ENCODE peak calls at places on chromosomes 3 and 15, in six cellular contexts. L, B, I, C, F and R are unnamed samples.

GRCh38 chr3:128749035-128749434 is 23.1 kb downstream of the RAB7A start:
- DNase-seq in B (no peak), C (no peak), F (no peak), L (no peak), I (no peak), R (no peak)

GRCh38 chr15:58471341-58471740 is 39.5 kb downstream of the LIPC start:
- DNase-seq in C (no peak), I (no peak), L (no peak), B (no peak), F (peak), R (no peak)

GRCh38 chr3:88986834-88987233 is 120.6 kb upstream of the EPHA3 start:
- DNase-seq in B (peak), F (peak), I (no peak), C (no peak), L (no peak), R (no peak)

GRCh38 chr3:142272200-142272891 is 47.0 kb upstream of the GK5 start:
- DNase-seq in I (no peak), L (no peak), F (peak), C (no peak), B (no peak), R (no peak)

GRCh38 chr15:101124731-101125558 is 126.9 kb downstream of the CHSY1 start:
- DNase-seq in C (no peak), L (no peak), F (peak), I (no peak), B (no peak), R (no peak)

GRCh38 chr3:99246010-99246654 is 344.6 kb upstream of the DCBLD2 start:
- DNase-seq in B (no peak), C (no peak), F (peak), L (no peak), I (no peak), R (no peak)

GRCh38 chr3:121651684-121652083 is 9.0 kb downstream of the HCLS1 start:
- DNase-seq in I (no peak), F (peak), C (no peak), B (no peak), L (no peak), R (no peak)

GRCh38 chr15:74045184-74045583 is 37.2 kb downstream of the GOLGA6A start:
- DNase-seq in B (no peak), I (no peak), L (no peak), C (no peak), F (no peak), R (no peak)

GRCh38 chr15:42984534-42985034 is 64.0 kb upstream of the TTBK2 start:
- DNase-seq in C (no peak), F (no peak), L (no peak), I (no peak), B (no peak), R (no peak)

GRCh38 chr15:66650433-66650832 is 51.6 kb upstream of the SMAD6 start:
- DNase-seq in F (no peak), I (peak), L (no peak), C (no peak), B (no peak), R (no peak)

GRCh38 chr3:21398461-21398860 is 352.5 kb downstream of the ZNF385D start:
- DNase-seq in L (no peak), I (no peak), B (no peak), F (no peak), C (no peak), R (no peak)

GRCh38 chr3:167493240-167493639 is 19.4 kb upstream of the SERPINI2 start:
- DNase-seq in I (no peak), F (no peak), B (no peak), L (no peak), C (no peak), R (no peak)

GRCh38 chr15:96736384-96736783 is 405.9 kb downstream of the NR2F2 start:
- DNase-seq in F (no peak), B (no peak), L (no peak), I (no peak), C (no peak), R (no peak)

GRCh38 chr3:53975382-53975781 is 83.7 kb upstream of the SELENOK start:
- DNase-seq in I (no peak), C (no peak), L (no peak), F (no peak), B (no peak), R (no peak)

GRCh38 chr3:99961756-99962515 is 144.3 kb downstream of the CMSS1 start:
- DNase-seq in F (no peak), C (no peak), B (no peak), L (no peak), I (no peak), R (no peak)

GRCh38 chr15:59289574-59289973 is 82.9 kb downstream of the LDHAL6B start:
- DNase-seq in B (no peak), L (no peak), C (no peak), F (no peak), I (no peak), R (no peak)

GRCh38 chr15:29438714-29439076 is 169.1 kb upstream of the NSMCE3 start:
- DNase-seq in L (no peak), I (no peak), C (no peak), F (no peak), B (no peak), R (no peak)

GRCh38 chr3:117052356-117052755 is 342.8 kb downstream of the TUSC7 start:
- DNase-seq in B (no peak), I (no peak), F (peak), C (no peak), L (no peak), R (no peak)

GRCh38 chr3:161291191-161291901 is 70.2 kb downstream of the NMD3 start:
- DNase-seq in F (no peak), C (no peak), B (peak), L (no peak), I (no peak), R (no peak)

GRCh38 chr3:50585919-50586762 is 16.8 kb downstream of the HEMK1 start:
- DNase-seq in F (no peak), I (no peak), L (no peak), B (no peak), C (peak), R (no peak)

GRCh38 chr3:121736112-121736511 is 13.4 kb downstream of the GOLGB1 start:
- DNase-seq in F (peak), B (no peak), C (no peak), I (no peak), L (no peak), R (no peak)

GRCh38 chr3:30012941-30013543 is 593.4 kb upstream of the TGFBR2 start:
- DNase-seq in F (peak), C (peak), L (peak), B (peak), I (peak), R (peak)

GRCh38 chr3:105755121-105755886 is 113.5 kb downstream of the CBLB start:
- DNase-seq in B (no peak), F (no peak), L (no peak), I (no peak), C (no peak), R (no peak)

GRCh38 chr3:121796970-121797369 is 37.9 kb downstream of the IQCB1 start:
- DNase-seq in L (no peak), F (no peak), I (no peak), C (no peak), B (no peak), R (no peak)

GRCh38 chr3:113697192-113698090 is 999 bp upstream of the USF3 start:
- DNase-seq in F (no peak), C (peak), B (no peak), L (no peak), I (peak), R (peak)

GRCh38 chr3:108102420-108103039 is 11.7 kb upstream of the CD47 start:
- DNase-seq in L (no peak), F (no peak), C (no peak), B (no peak), I (no peak), R (no peak)

GRCh38 chr15:95872366-95872771 is 458.1 kb upstream of the NR2F2 start:
- DNase-seq in C (no peak), L (no peak), B (peak), F (peak), I (no peak), R (no peak)

GRCh38 chr3:139173372-139174108 is 128.8 kb upstream of the PRR23C start:
- DNase-seq in L (no peak), I (no peak), B (no peak), F (peak), C (no peak), R (no peak)

GRCh38 chr15:77019476-77020331 is 24.8 kb downstream of the PSTPIP1 start:
- DNase-seq in I (no peak), C (peak), F (peak), L (no peak), B (no peak), R (no peak)

GRCh38 chr3:180871901-180872300 is 40.6 kb upstream of the FXR1 start:
- DNase-seq in L (no peak), F (peak), C (no peak), I (no peak), B (no peak), R (no peak)

GRCh38 chr3:170037463-170038433 is at the start of gene GPR160:
- DNase-seq in F (peak), C (peak), I (peak), B (no peak), L (peak), R (peak)

GRCh38 chr3:191085091-191085490 is 114.0 kb upstream of the OSTN start:
- DNase-seq in I (no peak), C (no peak), B (no peak), F (peak), L (no peak), R (no peak)

GRCh38 chr3:55285156-55285555 is 201.9 kb downstream of the WNT5A start:
- DNase-seq in I (no peak), C (no peak), B (no peak), F (no peak), L (no peak), R (no peak)

GRCh38 chr3:8872291-8872690 is 91.0 kb downstream of the RAD18 start:
- DNase-seq in C (no peak), L (no peak), F (no peak), B (no peak), I (no peak), R (no peak)

GRCh38 chr15:75720787-75721461 is 8.3 kb upstream of the CSPG4 start:
- DNase-seq in C (peak), L (no peak), I (no peak), F (peak), B (no peak), R (peak)

GRCh38 chr3:123086110-123086642 is 19.4 kb downstream of the PDIA5 start:
- DNase-seq in F (peak), B (no peak), L (no peak), C (no peak), I (no peak), R (no peak)

GRCh38 chr3:37511357-37511970 is 337.1 kb upstream of the LRRFIP2 start:
- DNase-seq in L (no peak), I (no peak), C (no peak), B (no peak), F (no peak), R (no peak)

GRCh38 chr3:8529197-8529637 is 27.6 kb downstream of the LMCD1 start:
- DNase-seq in F (peak), L (no peak), I (no peak), C (no peak), B (no peak), R (peak)

GRCh38 chr3:66355394-66355793 is 134.6 kb downstream of the SLC25A26 start:
- DNase-seq in F (no peak), L (no peak), C (no peak), B (no peak), I (no peak), R (no peak)